ENCODE peak calls at places on chromosomes 12 and 14, in nine cellular contexts. One of them, this sample, is unnamed.
A peak's percentile ranks its signal among the peaks of the same experiment; 100 is the strongest.

GRCh38 chr14:93926209-93926872 is 803 bp upstream of the FAM181A start:
- DNase-seq in cardiac fibroblast: no peak
- DNase-seq in spleen: no peak
- DNase-seq in psoas muscle: no peak
- DNase-seq in dorsolateral prefrontal cortex: peak; percentile 56
- DNase-seq in GM13976: no peak
- DNase-seq in IMR-90: no peak
- DNase-seq in lower leg skin: no peak
- DNase-seq in WTC11: no peak
- DNase-seq in this sample: no peak

GRCh38 chr12:66829660-66830325 is 150.9 kb upstream of the GRIP1 start:
- DNase-seq in cardiac fibroblast: no peak
- DNase-seq in spleen: no peak
- DNase-seq in psoas muscle: no peak
- DNase-seq in dorsolateral prefrontal cortex: no peak
- DNase-seq in GM13976: no peak
- DNase-seq in IMR-90: no peak
- DNase-seq in lower leg skin: no peak
- DNase-seq in WTC11: no peak
- DNase-seq in this sample: no peak

GRCh38 chr14:75156901-75157300 is 19.5 kb downstream of the TMED10 start:
- DNase-seq in cardiac fibroblast: no peak
- DNase-seq in spleen: no peak
- DNase-seq in psoas muscle: no peak
- DNase-seq in dorsolateral prefrontal cortex: no peak
- DNase-seq in GM13976: no peak
- DNase-seq in IMR-90: no peak
- DNase-seq in lower leg skin: no peak
- DNase-seq in WTC11: no peak
- DNase-seq in this sample: no peak

GRCh38 chr14:34750670-34751069 is 36.3 kb upstream of the CFL2 start:
- DNase-seq in cardiac fibroblast: peak; percentile 52
- DNase-seq in spleen: no peak
- DNase-seq in psoas muscle: no peak
- DNase-seq in dorsolateral prefrontal cortex: no peak
- DNase-seq in GM13976: no peak
- DNase-seq in IMR-90: peak; percentile 78
- DNase-seq in lower leg skin: no peak
- DNase-seq in WTC11: no peak
- DNase-seq in this sample: no peak

GRCh38 chr12:70598467-70599194 is 38.6 kb downstream of the PTPRB start:
- DNase-seq in cardiac fibroblast: peak; percentile 54
- DNase-seq in spleen: no peak
- DNase-seq in psoas muscle: no peak
- DNase-seq in dorsolateral prefrontal cortex: no peak
- DNase-seq in GM13976: no peak
- DNase-seq in IMR-90: no peak
- DNase-seq in lower leg skin: no peak
- DNase-seq in WTC11: no peak
- DNase-seq in this sample: no peak

GRCh38 chr12:87274594-87275245 is 754.5 kb downstream of the C12orf50 start:
- DNase-seq in cardiac fibroblast: peak; percentile 62
- DNase-seq in spleen: no peak
- DNase-seq in psoas muscle: no peak
- DNase-seq in dorsolateral prefrontal cortex: no peak
- DNase-seq in GM13976: no peak
- DNase-seq in IMR-90: peak; percentile 38
- DNase-seq in lower leg skin: no peak
- DNase-seq in WTC11: no peak
- DNase-seq in this sample: no peak

GRCh38 chr12:132560421-132560830 is 50.0 kb downstream of the LRCOL1 start:
- DNase-seq in cardiac fibroblast: no peak
- DNase-seq in spleen: peak; percentile 86
- DNase-seq in psoas muscle: no peak
- DNase-seq in dorsolateral prefrontal cortex: no peak
- DNase-seq in GM13976: peak; percentile 65
- DNase-seq in IMR-90: no peak
- DNase-seq in lower leg skin: no peak
- DNase-seq in WTC11: peak; percentile 49
- DNase-seq in this sample: no peak

GRCh38 chr12:24562761-24563392 is 386.0 kb downstream of the BCAT1 start:
- DNase-seq in cardiac fibroblast: peak; percentile 38
- DNase-seq in spleen: peak; percentile 80
- DNase-seq in psoas muscle: peak; percentile 42
- DNase-seq in dorsolateral prefrontal cortex: peak; percentile 19
- DNase-seq in GM13976: peak; percentile 50
- DNase-seq in IMR-90: peak; percentile 54
- DNase-seq in lower leg skin: peak; percentile 29
- DNase-seq in WTC11: peak; percentile 45
- DNase-seq in this sample: peak; percentile 50

GRCh38 chr12:59972941-59973340 is 377.1 kb downstream of the SLC16A7 start:
- DNase-seq in cardiac fibroblast: peak; percentile 19
- DNase-seq in spleen: no peak
- DNase-seq in psoas muscle: no peak
- DNase-seq in dorsolateral prefrontal cortex: no peak
- DNase-seq in GM13976: no peak
- DNase-seq in IMR-90: peak; percentile 88
- DNase-seq in lower leg skin: no peak
- DNase-seq in WTC11: no peak
- DNase-seq in this sample: no peak

GRCh38 chr12:124581792-124582424 is 14.5 kb upstream of the NCOR2 start:
- DNase-seq in cardiac fibroblast: no peak
- DNase-seq in spleen: no peak
- DNase-seq in psoas muscle: no peak
- DNase-seq in dorsolateral prefrontal cortex: no peak
- DNase-seq in GM13976: no peak
- DNase-seq in IMR-90: no peak
- DNase-seq in lower leg skin: no peak
- DNase-seq in WTC11: no peak
- DNase-seq in this sample: no peak

GRCh38 chr14:96484391-96484790 is 17.8 kb upstream of the PAPOLA start:
- DNase-seq in cardiac fibroblast: no peak
- DNase-seq in spleen: no peak
- DNase-seq in psoas muscle: no peak
- DNase-seq in dorsolateral prefrontal cortex: no peak
- DNase-seq in GM13976: no peak
- DNase-seq in IMR-90: no peak
- DNase-seq in lower leg skin: no peak
- DNase-seq in WTC11: no peak
- DNase-seq in this sample: no peak

GRCh38 chr14:26867171-26867757 is 269.4 kb upstream of the NOVA1 start:
- DNase-seq in cardiac fibroblast: no peak
- DNase-seq in spleen: no peak
- DNase-seq in psoas muscle: no peak
- DNase-seq in dorsolateral prefrontal cortex: peak; percentile 19
- DNase-seq in GM13976: no peak
- DNase-seq in IMR-90: no peak
- DNase-seq in lower leg skin: peak; percentile 35
- DNase-seq in WTC11: no peak
- DNase-seq in this sample: no peak

GRCh38 chr12:88310666-88311065 is 168.6 kb downstream of the TMTC3 start:
- DNase-seq in cardiac fibroblast: no peak
- DNase-seq in spleen: peak; percentile 49
- DNase-seq in psoas muscle: no peak
- DNase-seq in dorsolateral prefrontal cortex: no peak
- DNase-seq in GM13976: no peak
- DNase-seq in IMR-90: no peak
- DNase-seq in lower leg skin: no peak
- DNase-seq in WTC11: no peak
- DNase-seq in this sample: no peak

GRCh38 chr12:87793134-87793533 is 236.1 kb downstream of the C12orf50 start:
- DNase-seq in cardiac fibroblast: peak; percentile 26
- DNase-seq in spleen: no peak
- DNase-seq in psoas muscle: no peak
- DNase-seq in dorsolateral prefrontal cortex: no peak
- DNase-seq in GM13976: no peak
- DNase-seq in IMR-90: peak; percentile 81
- DNase-seq in lower leg skin: no peak
- DNase-seq in WTC11: no peak
- DNase-seq in this sample: no peak

GRCh38 chr14:91396959-91397815 is 20.4 kb downstream of the CCDC88C start:
- DNase-seq in cardiac fibroblast: no peak
- DNase-seq in spleen: peak; percentile 91
- DNase-seq in psoas muscle: no peak
- DNase-seq in dorsolateral prefrontal cortex: no peak
- DNase-seq in GM13976: peak; percentile 80
- DNase-seq in IMR-90: no peak
- DNase-seq in lower leg skin: no peak
- DNase-seq in WTC11: peak; percentile 51
- DNase-seq in this sample: peak; percentile 84

GRCh38 chr12:50581226-50582184 is 76.7 kb downstream of the DIP2B start:
- DNase-seq in cardiac fibroblast: peak; percentile 54
- DNase-seq in spleen: no peak
- DNase-seq in psoas muscle: no peak
- DNase-seq in dorsolateral prefrontal cortex: no peak
- DNase-seq in GM13976: no peak
- DNase-seq in IMR-90: peak; percentile 93
- DNase-seq in lower leg skin: peak; percentile 38
- DNase-seq in WTC11: no peak
- DNase-seq in this sample: no peak

GRCh38 chr12:23340351-23340750 is 609.1 kb downstream of the SOX5 start:
- DNase-seq in cardiac fibroblast: no peak
- DNase-seq in spleen: no peak
- DNase-seq in psoas muscle: no peak
- DNase-seq in dorsolateral prefrontal cortex: no peak
- DNase-seq in GM13976: no peak
- DNase-seq in IMR-90: no peak
- DNase-seq in lower leg skin: no peak
- DNase-seq in WTC11: no peak
- DNase-seq in this sample: no peak

GRCh38 chr14:52902971-52903385 is 47.9 kb downstream of the FERMT2 start:
- DNase-seq in cardiac fibroblast: peak; percentile 61
- DNase-seq in spleen: no peak
- DNase-seq in psoas muscle: no peak
- DNase-seq in dorsolateral prefrontal cortex: no peak
- DNase-seq in GM13976: no peak
- DNase-seq in IMR-90: peak; percentile 57
- DNase-seq in lower leg skin: no peak
- DNase-seq in WTC11: no peak
- DNase-seq in this sample: no peak

GRCh38 chr12:12804011-12804410 is 9.1 kb upstream of the DDX47 start:
- DNase-seq in cardiac fibroblast: no peak
- DNase-seq in spleen: no peak
- DNase-seq in psoas muscle: no peak
- DNase-seq in dorsolateral prefrontal cortex: no peak
- DNase-seq in GM13976: no peak
- DNase-seq in IMR-90: peak; percentile 80
- DNase-seq in lower leg skin: no peak
- DNase-seq in WTC11: no peak
- DNase-seq in this sample: peak; percentile 65

GRCh38 chr12:26028953-26029740 is 70.7 kb downstream of the RASSF8 start:
- DNase-seq in cardiac fibroblast: peak; percentile 80
- DNase-seq in spleen: no peak
- DNase-seq in psoas muscle: no peak
- DNase-seq in dorsolateral prefrontal cortex: no peak
- DNase-seq in GM13976: peak; percentile 47
- DNase-seq in IMR-90: peak; percentile 67
- DNase-seq in lower leg skin: no peak
- DNase-seq in WTC11: no peak
- DNase-seq in this sample: no peak

GRCh38 chr14:46964378-46964777 is 312.8 kb upstream of the RPL10L start:
- DNase-seq in cardiac fibroblast: no peak
- DNase-seq in spleen: no peak
- DNase-seq in psoas muscle: no peak
- DNase-seq in dorsolateral prefrontal cortex: no peak
- DNase-seq in GM13976: no peak
- DNase-seq in IMR-90: no peak
- DNase-seq in lower leg skin: no peak
- DNase-seq in WTC11: no peak
- DNase-seq in this sample: no peak
- TF ChIP-seq CTCF in cardiac fibroblast: no peak
- TF ChIP-seq CTCF in spleen: no peak
- TF ChIP-seq CTCF in psoas muscle: no peak
- TF ChIP-seq CTCF in dorsolateral prefrontal cortex: no peak
- TF ChIP-seq CTCF in GM13976: no peak
- TF ChIP-seq CTCF in IMR-90: no peak
- TF ChIP-seq CTCF in lower leg skin: no peak
- TF ChIP-seq CTCF in WTC11: no peak
- TF ChIP-seq CTCF in this sample: no peak

DNA sequence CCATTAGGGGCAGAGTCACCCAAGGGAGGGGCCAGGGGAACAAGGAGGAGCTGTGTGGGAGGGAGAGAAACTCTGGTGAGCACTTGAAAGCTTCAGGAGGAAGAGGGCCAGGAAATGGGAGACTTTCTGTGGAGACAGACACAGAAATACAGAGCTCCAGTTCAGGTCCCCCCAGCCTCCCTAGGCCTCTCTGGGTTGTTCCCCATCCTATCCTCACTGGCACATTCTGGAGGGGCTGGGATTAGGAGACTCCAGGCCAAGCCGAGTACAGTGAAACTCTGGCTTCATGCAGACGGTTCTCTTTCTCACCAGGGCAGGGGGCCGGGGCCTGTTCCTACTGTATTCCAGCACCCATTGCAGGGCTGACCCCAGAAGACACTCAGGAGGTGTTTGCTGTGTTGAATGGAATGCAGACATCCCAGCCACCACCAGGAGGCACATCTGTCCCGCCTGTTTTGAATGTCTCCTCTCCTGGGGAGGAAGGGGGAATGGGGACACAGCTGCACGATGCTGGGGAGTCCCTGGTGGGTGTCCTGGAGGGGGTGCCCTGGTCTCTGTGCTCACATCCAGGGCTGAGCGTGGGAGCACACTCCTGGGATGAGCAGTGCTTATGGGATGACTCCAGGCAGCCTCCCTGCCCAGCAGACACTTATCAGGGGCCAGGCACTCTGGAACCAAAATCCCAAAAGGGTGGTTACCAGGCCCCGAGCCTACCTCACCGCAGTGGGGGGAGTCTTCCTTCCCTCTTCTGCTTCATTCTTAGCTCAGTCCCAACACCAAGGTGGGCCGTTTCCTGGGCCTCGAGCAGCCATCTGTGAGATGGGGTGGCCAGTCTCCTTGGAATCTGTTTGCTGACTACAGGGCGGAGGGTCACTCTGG is 5.5 kb upstream of the KRT84 start:
- DNase-seq in cardiac fibroblast: peak; percentile 36
- DNase-seq in spleen: peak; percentile 61
- DNase-seq in psoas muscle: no peak
- DNase-seq in dorsolateral prefrontal cortex: no peak
- DNase-seq in GM13976: no peak
- DNase-seq in IMR-90: peak; percentile 13
- DNase-seq in lower leg skin: no peak
- DNase-seq in WTC11: peak; percentile 70
- DNase-seq in this sample: peak; percentile 38
- TF ChIP-seq CTCF in cardiac fibroblast: peak; percentile 90
- TF ChIP-seq CTCF in spleen: peak; percentile 26
- TF ChIP-seq CTCF in psoas muscle: peak; percentile 9
- TF ChIP-seq CTCF in dorsolateral prefrontal cortex: peak; percentile 37
- TF ChIP-seq CTCF in GM13976: peak; percentile 6
- TF ChIP-seq CTCF in IMR-90: peak; percentile 41
- TF ChIP-seq CTCF in lower leg skin: no peak
- TF ChIP-seq CTCF in WTC11: peak; percentile 38
- TF ChIP-seq CTCF in this sample: no peak

GRCh38 chr12:97283297-97283696 is 179.3 kb upstream of the RMST start:
- DNase-seq in cardiac fibroblast: no peak
- DNase-seq in spleen: no peak
- DNase-seq in psoas muscle: no peak
- DNase-seq in dorsolateral prefrontal cortex: no peak
- DNase-seq in GM13976: no peak
- DNase-seq in IMR-90: no peak
- DNase-seq in lower leg skin: no peak
- DNase-seq in WTC11: peak; percentile 60
- DNase-seq in this sample: no peak
- TF ChIP-seq CTCF in cardiac fibroblast: no peak
- TF ChIP-seq CTCF in spleen: no peak
- TF ChIP-seq CTCF in psoas muscle: no peak
- TF ChIP-seq CTCF in dorsolateral prefrontal cortex: no peak
- TF ChIP-seq CTCF in GM13976: no peak
- TF ChIP-seq CTCF in IMR-90: no peak
- TF ChIP-seq CTCF in lower leg skin: no peak
- TF ChIP-seq CTCF in WTC11: peak; percentile 72
- TF ChIP-seq CTCF in this sample: no peak

GRCh38 chr14:106848330-106849121 is 1322.1 kb downstream of the TMEM121 start:
- DNase-seq in cardiac fibroblast: no peak
- DNase-seq in spleen: no peak
- DNase-seq in psoas muscle: no peak
- DNase-seq in dorsolateral prefrontal cortex: no peak
- DNase-seq in GM13976: peak; percentile 27
- DNase-seq in IMR-90: no peak
- DNase-seq in lower leg skin: no peak
- DNase-seq in WTC11: no peak
- DNase-seq in this sample: no peak
- TF ChIP-seq CTCF in cardiac fibroblast: peak; percentile 40
- TF ChIP-seq CTCF in spleen: peak; percentile 15
- TF ChIP-seq CTCF in psoas muscle: no peak
- TF ChIP-seq CTCF in dorsolateral prefrontal cortex: no peak
- TF ChIP-seq CTCF in GM13976: peak; percentile 40
- TF ChIP-seq CTCF in IMR-90: no peak
- TF ChIP-seq CTCF in lower leg skin: no peak
- TF ChIP-seq CTCF in WTC11: no peak
- TF ChIP-seq CTCF in this sample: no peak